ENCODE peak calls at places on chromosomes 12 and 14, in four cellular contexts. O is effector memory CD4-positive, alpha-beta T cell; G is uterus; M is mucosa of descending colon. B is an unnamed sample.

GRCh38 chr14:100049220-100049619 is 16.0 kb upstream of the EVL start:
- DNase-seq in O (no peak), G (peak; percentile 51), M (no peak), B (no peak)

GRCh38 chr12:116665666-116666304 is 72.1 kb downstream of the SPRING1 start:
- DNase-seq in O (no peak), G (no peak), M (no peak), B (peak; percentile 27)

GRCh38 chr12:12365442-12365802 is 8.5 kb downstream of the BORCS5 start:
- DNase-seq in O (no peak), G (no peak), M (no peak), B (no peak)

GRCh38 chr12:67754933-67755697 is 106.6 kb downstream of the DYRK2 start:
- DNase-seq in O (no peak), G (peak; percentile 24), M (no peak), B (peak; percentile 31)

GRCh38 chr12:24561882-24562760 is 386.8 kb downstream of the BCAT1 start:
- DNase-seq in O (no peak), G (peak; percentile 79), M (peak; percentile 68), B (peak; percentile 69)

GRCh38 chr14:96096639-96097610 is 57.8 kb downstream of the C14orf132 start:
- DNase-seq in O (no peak), G (peak; percentile 9), M (no peak), B (no peak)

GRCh38 chr12:91177380-91177779 is 5.2 kb downstream of the DCN start:
- DNase-seq in O (no peak), G (no peak), M (no peak), B (no peak)

GRCh38 chr12:46133751-46134150 is 135.1 kb downstream of the SLC38A1 start:
- DNase-seq in O (no peak), G (no peak), M (no peak), B (no peak)

GRCh38 chr12:69540606-69541386 is 44.5 kb upstream of the CCT2 start:
- DNase-seq in O (no peak), G (no peak), M (no peak), B (no peak)

GRCh38 chr14:38947343-38947742 is 155.7 kb downstream of the SEC23A start:
- DNase-seq in O (no peak), G (no peak), M (no peak), B (no peak)
- H3K4me1 ChIP-seq in O (no peaks in the 10 kb centered on the region), G (no peaks in the 10 kb centered on the region), M (no peaks in the 10 kb centered on the region), B (no peaks in the 10 kb centered on the region)

DNA sequence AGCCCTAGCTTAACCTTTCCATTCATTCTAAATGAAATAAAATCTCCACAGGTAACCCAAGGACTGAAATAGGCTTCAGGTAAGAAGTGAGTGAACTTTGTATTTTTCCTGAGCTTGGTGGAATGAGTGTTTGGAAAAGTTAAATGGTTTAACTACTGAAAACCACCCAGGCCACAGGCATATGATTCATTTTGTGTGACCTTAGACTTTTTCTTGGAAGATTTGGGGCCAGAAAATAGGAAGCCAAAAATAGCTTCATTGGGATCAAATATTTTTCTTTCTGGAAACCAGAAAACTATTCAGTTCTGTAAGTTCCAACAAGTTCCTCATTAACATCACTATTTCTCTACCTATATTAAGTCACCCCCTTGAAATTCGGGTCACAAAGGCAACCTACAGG is 212.6 kb downstream of the PCNX1 start:
- DNase-seq in O (no peak), G (no peak), M (no peak), B (no peak)
- H3K4me1 ChIP-seq in O (no peaks in the 10 kb centered on the region), G (no peaks in the 10 kb centered on the region), M (peaks cover 40% of the 10 kb centered on the region), B (no peaks in the 10 kb centered on the region)

GRCh38 chr14:93084866-93085857 is 30.6 kb downstream of the ITPK1 start:
- DNase-seq in O (no peak), G (no peak), M (no peak), B (no peak)
- H3K4me1 ChIP-seq in O (peaks cover 12% of the 10 kb centered on the region), G (peaks cover 7% of the 10 kb centered on the region), M (no peaks in the 10 kb centered on the region), B (peaks cover 59% of the 10 kb centered on the region)

DNA sequence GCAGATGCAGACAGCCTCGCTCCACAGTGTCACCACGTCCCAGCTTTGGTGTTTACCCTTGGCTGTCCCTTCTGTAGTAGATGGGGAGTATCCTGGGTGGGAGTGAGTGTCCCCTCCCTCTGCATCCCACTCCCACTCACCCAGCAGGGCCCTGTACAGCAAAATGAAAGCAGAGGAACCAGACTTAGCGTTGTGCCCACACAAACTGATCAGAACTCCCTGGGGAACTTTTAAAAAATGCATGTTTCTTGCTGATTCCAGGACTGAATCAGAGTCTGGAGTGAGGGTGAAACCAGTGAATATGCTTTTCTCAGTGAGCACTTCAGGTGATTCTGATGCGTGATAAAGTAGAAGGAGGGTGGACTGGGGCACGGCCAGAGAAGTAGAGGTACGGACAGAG is 2.9 kb downstream of the ACVRL1 start:
- DNase-seq in O (no peak), G (no peak), M (no peak), B (no peak)
- H3K4me1 ChIP-seq in O (peaks cover 2% of the 10 kb centered on the region), G (no peaks in the 10 kb centered on the region), M (peaks cover 41% of the 10 kb centered on the region), B (peaks cover 63% of the 10 kb centered on the region)

DNA sequence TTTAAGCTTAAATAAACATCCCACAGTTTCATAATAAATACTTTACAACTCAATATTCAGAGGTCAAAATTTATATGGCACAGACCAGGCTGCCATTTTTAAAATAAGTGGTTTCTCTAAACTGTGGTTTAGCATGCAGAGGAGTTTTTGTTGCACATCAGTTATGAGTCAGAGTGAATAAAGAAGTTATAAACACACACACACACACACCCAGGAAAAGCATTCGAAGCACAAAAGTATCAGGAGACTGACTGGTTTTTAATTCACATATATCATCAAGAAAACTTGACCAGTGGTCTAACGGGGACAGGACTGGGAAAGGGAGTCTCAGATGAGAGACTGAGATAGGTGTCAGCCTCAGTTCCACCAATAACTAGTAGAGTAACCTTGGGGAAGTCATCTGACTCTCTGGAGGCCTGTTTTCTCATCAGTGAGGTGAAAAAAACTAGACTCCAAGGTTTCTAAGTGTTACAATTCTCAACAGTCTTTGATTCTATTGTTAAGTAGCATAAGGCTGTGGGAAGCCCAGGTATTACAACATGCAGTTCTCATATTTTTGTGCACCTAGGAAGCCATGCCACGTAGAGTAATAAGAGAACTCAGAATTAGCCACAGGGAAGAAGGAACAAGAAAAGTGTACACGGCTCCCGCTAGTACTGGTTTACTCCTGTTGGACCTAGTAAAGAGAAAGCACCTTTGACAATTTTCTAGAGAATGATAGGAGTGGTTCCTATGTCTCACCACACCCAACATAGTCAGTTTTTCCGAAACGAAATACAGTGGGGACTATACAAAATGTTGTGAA is 5.2 kb downstream of the PPTC7 start:
- DNase-seq in O (no peak), G (no peak), M (no peak), B (no peak)
- H3K4me1 ChIP-seq in O (peaks cover 27% of the 10 kb centered on the region), G (peaks cover 10% of the 10 kb centered on the region), M (peaks cover 49% of the 10 kb centered on the region), B (peaks cover 87% of the 10 kb centered on the region)

GRCh38 chr14:59299731-59300130 is 111.3 kb downstream of the DAAM1 start:
- DNase-seq in O (no peak), G (no peak), M (no peak), B (no peak)

GRCh38 chr14:59296508-59296907 is 108.0 kb downstream of the DAAM1 start:
- DNase-seq in O (no peak), G (no peak), M (no peak), B (no peak)

GRCh38 chr14:59293934-59294661 is 105.6 kb downstream of the DAAM1 start:
- DNase-seq in O (no peak), G (no peak), M (no peak), B (peak; percentile 60)

GRCh38 chr14:59294662-59294992 is 106.2 kb downstream of the DAAM1 start:
- DNase-seq in O (no peak), G (no peak), M (no peak), B (no peak)

DNA sequence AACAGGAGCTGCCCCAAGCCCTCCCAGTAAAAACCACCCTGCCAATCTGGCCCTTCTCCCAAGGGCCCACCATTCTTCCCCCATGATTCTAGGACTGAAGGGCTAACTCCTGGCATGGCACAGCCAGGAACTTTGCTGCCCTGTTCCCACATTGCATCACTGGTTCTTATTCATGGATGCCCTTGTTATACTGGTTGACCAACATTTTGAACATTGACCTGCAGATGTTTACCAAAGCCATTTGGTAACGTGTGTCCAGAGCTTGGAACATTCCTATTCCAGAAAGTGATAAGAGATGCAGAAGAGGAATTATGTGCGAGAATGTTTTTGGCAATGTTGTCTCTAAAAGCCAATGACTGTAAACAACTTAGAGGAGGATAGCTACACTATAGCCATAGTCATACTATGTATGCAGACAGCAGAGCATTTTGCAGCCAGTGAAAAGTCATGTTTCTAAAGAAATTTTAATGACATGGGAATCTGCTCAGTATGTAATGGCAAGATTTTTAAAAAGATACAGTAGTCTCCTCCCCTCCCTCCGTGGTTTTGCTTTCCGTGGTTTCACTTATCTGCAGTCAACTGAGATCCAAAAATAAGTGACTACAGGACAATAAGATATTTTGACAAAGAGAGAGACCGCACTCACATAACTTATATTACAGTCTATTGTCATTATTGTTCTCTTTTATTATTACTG is 108.8 kb downstream of the DAAM1 start:
- DNase-seq in O (no peak), G (no peak), M (no peak), B (no peak)
- H3K4me1 ChIP-seq in O (no peaks in the 10 kb centered on the region), G (peaks cover 6% of the 10 kb centered on the region), M (peaks cover 8% of the 10 kb centered on the region), B (peaks cover 90% of the 10 kb centered on the region)

DNA sequence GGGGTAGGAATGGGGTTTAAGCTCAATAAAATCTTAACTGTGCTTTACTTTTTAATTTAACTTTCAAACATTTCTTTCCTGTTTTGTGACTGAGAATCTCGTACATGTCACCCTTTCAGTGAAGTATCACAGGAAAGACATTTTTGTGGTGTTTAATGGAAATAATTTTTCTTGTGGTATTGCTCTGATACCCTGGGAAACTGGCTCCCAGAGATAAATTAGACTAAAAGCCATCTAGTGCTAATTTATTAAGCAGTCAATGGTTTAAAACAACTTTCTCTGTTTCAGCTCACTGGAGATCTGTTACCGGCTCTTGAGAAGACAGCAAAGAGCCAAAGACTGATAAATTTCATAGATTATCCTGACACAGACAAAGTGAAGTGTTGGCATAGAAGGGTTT is 148.1 kb upstream of the BMP4 start:
- DNase-seq in O (no peak), G (no peak), M (no peak), B (no peak)
- H3K4me1 ChIP-seq in O (no peaks in the 10 kb centered on the region), G (no peaks in the 10 kb centered on the region), M (no peaks in the 10 kb centered on the region), B (no peaks in the 10 kb centered on the region)

GRCh38 chr14:93045965-93046695 is 69.6 kb downstream of the ITPK1 start:
- DNase-seq in O (no peak), G (no peak), M (no peak), B (no peak)

GRCh38 chr14:93042968-93043940 is 72.5 kb downstream of the ITPK1 start:
- DNase-seq in O (no peak), G (no peak), M (peak; percentile 90), B (peak; percentile 72)

GRCh38 chr14:93044116-93044515 is 71.6 kb downstream of the ITPK1 start:
- DNase-seq in O (no peak), G (no peak), M (no peak), B (no peak)

GRCh38 chr14:93045211-93045674 is 70.5 kb downstream of the ITPK1 start:
- DNase-seq in O (no peak), G (no peak), M (no peak), B (no peak)

DNA sequence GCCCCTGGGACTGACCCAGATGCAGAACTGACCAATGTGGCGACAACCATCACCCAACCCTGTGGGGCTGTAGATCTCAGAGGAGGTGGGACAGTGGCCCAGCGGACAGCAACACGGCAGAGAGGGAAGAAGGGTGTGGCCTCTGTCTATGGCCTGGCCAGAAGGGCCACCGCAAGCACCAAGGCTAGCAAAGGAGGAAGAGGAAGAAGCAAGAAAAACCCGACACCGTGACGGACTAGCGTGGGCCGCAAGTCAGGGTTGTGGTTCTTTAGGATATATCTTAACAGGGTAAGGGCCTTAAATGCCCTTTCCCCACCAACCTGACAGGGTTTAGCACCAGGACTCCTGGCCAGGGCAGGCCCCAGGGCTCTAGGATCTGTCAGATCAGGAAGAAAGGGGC is 71.1 kb downstream of the ITPK1 start:
- DNase-seq in O (no peak), G (no peak), M (peak; percentile 77), B (no peak)
- H3K4me1 ChIP-seq in O (no peaks in the 10 kb centered on the region), G (peaks cover 7% of the 10 kb centered on the region), M (peaks cover 93% of the 10 kb centered on the region), B (peaks cover 82% of the 10 kb centered on the region)

GRCh38 chr14:74950795-74951442 is 4.5 kb downstream of the PGF start:
- DNase-seq in O (no peak), G (no peak), M (no peak), B (no peak)
- H3K4me1 ChIP-seq in O (peaks cover 3% of the 10 kb centered on the region), G (no peaks in the 10 kb centered on the region), M (peaks cover 26% of the 10 kb centered on the region), B (peaks cover 77% of the 10 kb centered on the region)